ENCODE peak calls at places on chromosomes 1 and 21, in five cellular contexts. One of them, this sample, is unnamed. For H3K4me1, the result is how much of the 10 kb centered on the place peaks cover.

GRCh38 chr1:200165493-200166220 is 138.1 kb downstream of the NR5A2 start:
- DNase-seq in ascending aorta: no peak
- DNase-seq in fibroblast of lung: no peak
- DNase-seq in prostate gland: no peak
- DNase-seq in left ventricle myocardium inferior: no peak
- DNase-seq in this sample: no peak

GRCh38 chr1:8384577-8384976 is 66.7 kb downstream of the SLC45A1 start:
- DNase-seq in prostate gland: no peak
- DNase-seq in left ventricle myocardium inferior: no peak
- DNase-seq in ascending aorta: no peak
- DNase-seq in fibroblast of lung: peak
- DNase-seq in this sample: no peak

GRCh38 chr1:222347627-222348026 is 200.3 kb downstream of the HHIPL2 start:
- DNase-seq in ascending aorta: no peak
- DNase-seq in left ventricle myocardium inferior: no peak
- DNase-seq in prostate gland: no peak
- DNase-seq in fibroblast of lung: no peak
- DNase-seq in this sample: no peak

GRCh38 chr1:7113822-7114221 is 328.6 kb downstream of the CAMTA1 start:
- DNase-seq in prostate gland: no peak
- DNase-seq in ascending aorta: no peak
- DNase-seq in left ventricle myocardium inferior: no peak
- DNase-seq in fibroblast of lung: no peak
- DNase-seq in this sample: no peak

GRCh38 chr1:58782308-58783089 is 1.3 kb downstream of the JUN start:
- DNase-seq in prostate gland: peak
- DNase-seq in ascending aorta: peak
- DNase-seq in fibroblast of lung: peak
- DNase-seq in left ventricle myocardium inferior: peak
- DNase-seq in this sample: peak

GRCh38 chr1:110211503-110212164 is 1.5 kb downstream of the KCNC4 start:
- DNase-seq in prostate gland: no peak
- DNase-seq in ascending aorta: no peak
- DNase-seq in left ventricle myocardium inferior: no peak
- DNase-seq in fibroblast of lung: peak
- DNase-seq in this sample: no peak

GRCh38 chr1:14599787-14600186 is 1.3 kb downstream of the KAZN start:
- DNase-seq in left ventricle myocardium inferior: no peak
- DNase-seq in fibroblast of lung: no peak
- DNase-seq in ascending aorta: no peak
- DNase-seq in prostate gland: no peak
- DNase-seq in this sample: no peak

GRCh38 chr1:204254031-204254661 is 40.4 kb upstream of the GOLT1A start:
- DNase-seq in prostate gland: no peak
- DNase-seq in fibroblast of lung: no peak
- DNase-seq in left ventricle myocardium inferior: peak
- DNase-seq in ascending aorta: no peak
- DNase-seq in this sample: peak

GRCh38 chr21:35779690-35780570 is 280.4 kb downstream of the SETD4 start:
- DNase-seq in left ventricle myocardium inferior: no peak
- DNase-seq in fibroblast of lung: peak
- DNase-seq in prostate gland: no peak
- DNase-seq in ascending aorta: no peak
- DNase-seq in this sample: no peak

GRCh38 chr1:151993084-151993733 is 450 bp downstream of the S100A10 start:
- DNase-seq in fibroblast of lung: peak
- DNase-seq in ascending aorta: no peak
- DNase-seq in left ventricle myocardium inferior: peak
- DNase-seq in prostate gland: no peak
- DNase-seq in this sample: no peak

GRCh38 chr1:181743878-181744312 is 260.6 kb downstream of the CACNA1E start:
- DNase-seq in ascending aorta: no peak
- DNase-seq in left ventricle myocardium inferior: no peak
- DNase-seq in prostate gland: no peak
- DNase-seq in fibroblast of lung: peak
- DNase-seq in this sample: no peak

GRCh38 chr1:67766117-67766978 is 66.9 kb downstream of the GNG12 start:
- DNase-seq in left ventricle myocardium inferior: no peak
- DNase-seq in fibroblast of lung: peak
- DNase-seq in ascending aorta: no peak
- DNase-seq in prostate gland: no peak
- DNase-seq in this sample: peak

GRCh38 chr1:2973661-2974593 is 47.3 kb upstream of the ACTRT2 start:
- DNase-seq in prostate gland: no peak
- DNase-seq in ascending aorta: no peak
- DNase-seq in fibroblast of lung: no peak
- DNase-seq in left ventricle myocardium inferior: no peak
- DNase-seq in this sample: no peak

GRCh38 chr1:183197762-183198161 is 11.7 kb downstream of the LAMC2 start:
- DNase-seq in ascending aorta: no peak
- DNase-seq in prostate gland: no peak
- DNase-seq in left ventricle myocardium inferior: no peak
- DNase-seq in fibroblast of lung: no peak
- DNase-seq in this sample: no peak

GRCh38 chr1:210132582-210132981 is 100.0 kb upstream of the SERTAD4 start:
- DNase-seq in ascending aorta: no peak
- DNase-seq in left ventricle myocardium inferior: no peak
- DNase-seq in prostate gland: no peak
- DNase-seq in fibroblast of lung: peak
- DNase-seq in this sample: no peak

GRCh38 chr1:182279724-182280506 is 111.7 kb downstream of the GLUL start:
- DNase-seq in prostate gland: peak
- DNase-seq in ascending aorta: no peak
- DNase-seq in fibroblast of lung: no peak
- DNase-seq in left ventricle myocardium inferior: peak
- DNase-seq in this sample: no peak

GRCh38 chr1:18805925-18806849 is 53.3 kb downstream of the TAS1R2 start:
- DNase-seq in fibroblast of lung: peak
- DNase-seq in ascending aorta: no peak
- DNase-seq in left ventricle myocardium inferior: no peak
- DNase-seq in prostate gland: no peak
- DNase-seq in this sample: no peak

GRCh38 chr1:202880961-202881460 is 7.9 kb downstream of the RABIF start:
- DNase-seq in left ventricle myocardium inferior: no peak
- DNase-seq in prostate gland: no peak
- DNase-seq in ascending aorta: no peak
- DNase-seq in fibroblast of lung: no peak
- DNase-seq in this sample: no peak
- H3K4me3 ChIP-seq in left ventricle myocardium inferior: no peak
- H3K4me3 ChIP-seq in prostate gland: no peak
- H3K4me3 ChIP-seq in ascending aorta: no peak
- H3K4me3 ChIP-seq in fibroblast of lung: no peak
- H3K4me3 ChIP-seq in this sample: no peak

DNA sequence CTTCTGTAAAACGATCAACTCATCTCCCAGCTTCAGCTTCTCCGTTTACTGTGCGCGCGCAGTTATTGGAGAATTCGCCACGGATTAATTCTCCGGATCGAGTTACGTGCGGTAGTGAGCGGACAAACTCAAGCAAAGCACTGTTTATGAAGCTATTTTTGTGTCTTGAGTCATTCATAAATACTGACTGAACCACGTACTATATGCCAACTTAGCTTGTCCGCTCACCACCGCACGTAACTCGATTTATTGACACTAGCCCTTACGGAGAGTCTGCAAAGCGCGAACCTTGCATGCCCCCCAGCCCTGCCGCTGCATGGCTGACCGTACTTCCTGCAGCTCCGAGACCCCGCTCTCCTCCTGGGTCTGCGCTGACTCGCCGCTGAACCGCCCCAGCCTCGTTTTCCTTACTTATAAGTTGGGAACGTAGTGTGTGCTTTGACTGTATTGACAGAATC is 773 bp downstream of the CHD1L start:
- DNase-seq in fibroblast of lung: no peak
- DNase-seq in left ventricle myocardium inferior: peak
- DNase-seq in ascending aorta: no peak
- DNase-seq in prostate gland: no peak
- DNase-seq in this sample: no peak
- TF ChIP-seq CTCF in fibroblast of lung: no peak
- TF ChIP-seq CTCF in left ventricle myocardium inferior: no peak
- TF ChIP-seq CTCF in ascending aorta: no peak
- TF ChIP-seq CTCF in prostate gland: no peak
- TF ChIP-seq CTCF in this sample: no peak

GRCh38 chr1:1264868-1265272 is 8.8 kb downstream of the UBE2J2 start:
- DNase-seq in left ventricle myocardium inferior: no peak
- DNase-seq in ascending aorta: no peak
- DNase-seq in prostate gland: no peak
- DNase-seq in fibroblast of lung: peak
- DNase-seq in this sample: no peak

GRCh38 chr1:1260843-1261560 is 12.7 kb downstream of the UBE2J2 start:
- DNase-seq in ascending aorta: no peak
- DNase-seq in left ventricle myocardium inferior: no peak
- DNase-seq in fibroblast of lung: no peak
- DNase-seq in prostate gland: no peak
- DNase-seq in this sample: no peak

GRCh38 chr1:1262759-1263158 is 10.9 kb downstream of the UBE2J2 start:
- DNase-seq in ascending aorta: no peak
- DNase-seq in prostate gland: no peak
- DNase-seq in left ventricle myocardium inferior: no peak
- DNase-seq in fibroblast of lung: no peak
- DNase-seq in this sample: no peak

GRCh38 chr1:1267488-1268283 is 6.0 kb downstream of the UBE2J2 start:
- DNase-seq in ascending aorta: no peak
- DNase-seq in fibroblast of lung: no peak
- DNase-seq in prostate gland: no peak
- DNase-seq in left ventricle myocardium inferior: no peak
- DNase-seq in this sample: no peak

DNA sequence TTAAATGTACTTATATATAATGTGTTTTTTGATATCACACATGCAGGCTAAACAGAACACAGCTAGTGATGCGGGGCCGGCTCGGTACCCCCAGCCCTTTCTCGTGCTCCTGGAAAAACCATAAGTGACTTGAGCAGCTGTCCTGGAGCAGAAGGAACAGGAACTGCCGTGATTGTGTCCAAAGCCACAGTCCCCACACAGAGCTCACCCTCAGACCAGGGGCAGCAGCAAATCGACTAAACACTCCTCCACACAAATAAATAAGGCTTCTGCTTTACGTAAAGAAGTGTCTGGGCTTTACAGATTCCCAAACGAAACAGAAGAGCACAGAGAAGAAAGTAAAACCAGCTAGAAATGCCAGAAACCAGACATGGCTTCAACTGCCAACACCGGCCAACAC is 9.6 kb downstream of the UBE2J2 start:
- DNase-seq in left ventricle myocardium inferior: no peak
- DNase-seq in fibroblast of lung: no peak
- DNase-seq in ascending aorta: no peak
- DNase-seq in prostate gland: no peak
- DNase-seq in this sample: no peak
- H3K4me1 ChIP-seq in left ventricle myocardium inferior: under half
- H3K4me1 ChIP-seq in fibroblast of lung: under half
- H3K4me1 ChIP-seq in ascending aorta: under half
- H3K4me1 ChIP-seq in prostate gland: under half
- H3K4me1 ChIP-seq in this sample: under half

DNA sequence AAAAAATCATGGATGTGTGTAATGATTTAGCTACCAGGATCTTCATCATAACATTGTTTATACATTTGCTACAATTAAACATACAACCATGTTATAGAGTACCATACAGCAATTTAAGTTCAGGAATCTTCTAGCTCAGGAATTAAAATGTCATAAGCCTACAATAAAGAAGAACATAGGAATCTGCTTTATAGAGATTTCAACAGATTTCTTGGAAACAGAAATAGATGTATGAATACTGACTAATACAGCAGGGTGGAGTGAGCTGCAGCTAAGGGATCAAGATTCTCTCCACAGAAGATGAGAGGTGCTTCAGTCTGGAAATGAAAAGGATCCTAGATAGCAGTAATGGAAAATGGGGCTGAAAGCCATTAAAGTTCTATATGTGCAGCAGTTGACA is 74.0 kb downstream of the DNTTIP2 start:
- DNase-seq in ascending aorta: no peak
- DNase-seq in left ventricle myocardium inferior: no peak
- DNase-seq in prostate gland: no peak
- DNase-seq in fibroblast of lung: peak
- DNase-seq in this sample: no peak
- H3K4me3 ChIP-seq in ascending aorta: no peak
- H3K4me3 ChIP-seq in left ventricle myocardium inferior: no peak
- H3K4me3 ChIP-seq in prostate gland: no peak
- H3K4me3 ChIP-seq in fibroblast of lung: no peak
- H3K4me3 ChIP-seq in this sample: no peak

GRCh38 chr1:57202254-57202653 is 221.6 kb downstream of the DAB1 start:
- DNase-seq in prostate gland: no peak
- DNase-seq in fibroblast of lung: no peak
- DNase-seq in left ventricle myocardium inferior: no peak
- DNase-seq in ascending aorta: no peak
- DNase-seq in this sample: no peak
- TF ChIP-seq CTCF in prostate gland: no peak
- TF ChIP-seq CTCF in fibroblast of lung: no peak
- TF ChIP-seq CTCF in left ventricle myocardium inferior: no peak
- TF ChIP-seq CTCF in ascending aorta: no peak
- TF ChIP-seq CTCF in this sample: no peak

DNA sequence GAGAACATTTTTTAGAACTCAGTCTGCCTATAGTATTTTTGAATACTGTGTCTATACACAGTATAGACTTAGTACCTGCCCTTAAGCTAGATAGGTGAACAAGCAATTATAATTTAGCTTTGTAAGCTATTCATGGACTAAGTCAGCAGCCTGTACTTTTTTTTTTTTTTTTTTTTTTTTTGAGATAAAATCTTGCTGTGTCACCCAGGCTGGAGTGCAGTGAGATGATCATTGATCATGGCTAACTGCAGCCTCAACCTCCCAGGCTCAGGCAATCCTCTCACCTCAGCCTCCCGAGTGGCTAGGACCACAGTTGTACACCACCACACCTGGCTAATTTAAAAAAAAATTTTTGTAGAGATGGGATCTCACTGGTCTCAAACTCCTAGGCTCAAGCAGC is 17.2 kb downstream of the ITSN1 start:
- DNase-seq in fibroblast of lung: no peak
- DNase-seq in ascending aorta: no peak
- DNase-seq in prostate gland: no peak
- DNase-seq in left ventricle myocardium inferior: no peak
- DNase-seq in this sample: no peak
- H3K4me1 ChIP-seq in fibroblast of lung: under half
- H3K4me1 ChIP-seq in ascending aorta: under half
- H3K4me1 ChIP-seq in prostate gland: under half
- H3K4me1 ChIP-seq in left ventricle myocardium inferior: half or more
- H3K4me1 ChIP-seq in this sample: under half